ENCODE peak calls at places on chromosomes 5 and 9, in nine cellular contexts. F is kidney; K is SJSA1; U is lung; X is aorta; W is AG04450; V is Peyer's patch; E is CD8-positive, alpha-beta memory T cell; A is heart left ventricle. N is an unnamed sample. For H3K9me3, the result is how much of the 10 kb centered on the place peaks cover.

GRCh38 chr9:33813712-33814641 is 3.0 kb upstream of the UBE2R2 start:
- DNase-seq in F (peak), K (peak), U (no peak), X (no peak), W (no peak), V (peak), E (no peak), A (no peak), N (no peak)

GRCh38 chr5:83145241-83145640 is 67.9 kb downstream of the XRCC4 start:
- DNase-seq in F (no peak), K (no peak), U (no peak), X (no peak), W (no peak), V (no peak), E (no peak), A (no peak), N (no peak)

GRCh38 chr9:100492952-100493351 is 20.0 kb downstream of the TMEFF1 start:
- DNase-seq in F (no peak), K (peak), U (no peak), X (no peak), W (no peak), V (no peak), E (no peak), A (no peak), N (no peak)

GRCh38 chr5:102481044-102481715 is 17.6 kb downstream of the SLCO6A1 start:
- DNase-seq in F (no peak), K (no peak), U (no peak), X (no peak), W (no peak), V (no peak), E (no peak), A (no peak), N (no peak)

GRCh38 chr5:57436586-57436985 is 46.0 kb downstream of the ACTBL2 start:
- DNase-seq in F (no peak), K (no peak), U (no peak), X (no peak), W (no peak), V (no peak), E (no peak), A (no peak), N (no peak)

GRCh38 chr5:62111428-62111827 is 194.6 kb upstream of the KIF2A start:
- DNase-seq in F (no peak), K (no peak), U (no peak), X (no peak), W (no peak), V (no peak), E (no peak), A (no peak), N (no peak)

GRCh38 chr9:95788486-95789110 is 86.9 kb upstream of the ERCC6L2 start:
- DNase-seq in F (no peak), K (no peak), U (no peak), X (no peak), W (no peak), V (no peak), E (no peak), A (no peak), N (no peak)

GRCh38 chr5:155839251-155840037 is 487.5 kb upstream of the SGCD start:
- DNase-seq in F (no peak), K (no peak), U (no peak), X (no peak), W (no peak), V (no peak), E (no peak), A (no peak), N (no peak)

GRCh38 chr9:138006576-138007233 is 129.1 kb downstream of the CACNA1B start:
- DNase-seq in F (peak), K (peak), U (peak), X (no peak), W (no peak), V (no peak), E (no peak), A (no peak), N (no peak)

GRCh38 chr5:107272954-107273353 is 397.8 kb downstream of the EFNA5 start:
- DNase-seq in F (no peak), K (no peak), U (no peak), X (no peak), W (no peak), V (no peak), E (no peak), A (no peak), N (no peak)

GRCh38 chr5:71697967-71698366 is 21.1 kb upstream of the CARTPT start:
- DNase-seq in F (no peak), K (no peak), U (no peak), X (no peak), W (no peak), V (no peak), E (no peak), A (peak), N (no peak)

GRCh38 chr5:55241756-55242155 is 8.3 kb upstream of the CCNO start:
- DNase-seq in F (no peak), K (no peak), U (no peak), X (no peak), W (no peak), V (no peak), E (no peak), A (no peak), N (no peak)

GRCh38 chr9:23849379-23849778 is 23.3 kb upstream of the ELAVL2 start:
- DNase-seq in F (no peak), K (no peak), U (no peak), X (no peak), W (no peak), V (no peak), E (no peak), A (no peak), N (no peak)

GRCh38 chr9:92184041-92184564 is 68.9 kb upstream of the SPTLC1 start:
- DNase-seq in F (no peak), K (no peak), U (no peak), X (no peak), W (no peak), V (no peak), E (no peak), A (no peak), N (no peak)

GRCh38 chr5:159971931-159972461 is 36.9 kb upstream of the TTC1 start:
- DNase-seq in F (peak), K (no peak), U (no peak), X (peak), W (no peak), V (no peak), E (no peak), A (peak), N (no peak)

GRCh38 chr9:131197160-131197911 is 72.0 kb downstream of the NUP214 start:
- DNase-seq in F (no peak), K (no peak), U (no peak), X (no peak), W (no peak), V (no peak), E (no peak), A (no peak), N (no peak)

GRCh38 chr9:78972303-78973002 is 599.3 kb upstream of the TLE4 start:
- DNase-seq in F (no peak), K (no peak), U (no peak), X (no peak), W (no peak), V (no peak), E (no peak), A (no peak), N (no peak)

GRCh38 chr9:5392285-5392684 is 45.4 kb downstream of the PLGRKT start:
- DNase-seq in F (no peak), K (no peak), U (no peak), X (no peak), W (no peak), V (no peak), E (no peak), A (no peak), N (no peak)

GRCh38 chr9:12697719-12698118 is 4.5 kb downstream of the TYRP1 start:
- DNase-seq in F (no peak), K (no peak), U (no peak), X (no peak), W (no peak), V (no peak), E (no peak), A (no peak), N (no peak)

GRCh38 chr9:111572945-111573604 is 26.4 kb downstream of the PTGR1 start:
- DNase-seq in F (no peak), K (no peak), U (no peak), X (no peak), W (peak), V (no peak), E (no peak), A (peak), N (no peak)

GRCh38 chr9:94759937-94760336 is 33.4 kb downstream of the AOPEP start:
- DNase-seq in F (no peak), K (no peak), U (no peak), X (no peak), W (no peak), V (no peak), E (no peak), A (no peak), N (no peak)

GRCh38 chr5:174003795-174004194 is 14.8 kb downstream of the C5orf47 start:
- DNase-seq in F (no peak), K (no peak), U (no peak), X (no peak), W (no peak), V (no peak), E (no peak), A (no peak), N (no peak)

GRCh38 chr9:33193818-33194217 is 26.7 kb upstream of the B4GALT1 start:
- DNase-seq in F (no peak), K (no peak), U (no peak), X (no peak), W (no peak), V (no peak), E (no peak), A (no peak), N (no peak)

GRCh38 chr9:87004016-87004415 is 56.7 kb upstream of the GAS1 start:
- DNase-seq in F (no peak), K (no peak), U (no peak), X (no peak), W (no peak), V (no peak), E (no peak), A (no peak), N (no peak)

GRCh38 chr5:54257366-54258118 is 52.8 kb downstream of the ARL15 start:
- DNase-seq in F (no peak), K (no peak), U (no peak), X (no peak), W (no peak), V (no peak), E (no peak), A (no peak), N (no peak)

GRCh38 chr9:132406554-132407122 is at the start of gene TTF1:
- DNase-seq in F (peak), K (peak), U (peak), X (peak), W (peak), V (peak), E (peak), A (peak), N (peak)

GRCh38 chr9:886886-887285 is 45.4 kb downstream of the DMRT1 start:
- DNase-seq in F (no peak), K (no peak), U (no peak), X (no peak), W (no peak), V (no peak), E (no peak), A (no peak), N (no peak)

DNA sequence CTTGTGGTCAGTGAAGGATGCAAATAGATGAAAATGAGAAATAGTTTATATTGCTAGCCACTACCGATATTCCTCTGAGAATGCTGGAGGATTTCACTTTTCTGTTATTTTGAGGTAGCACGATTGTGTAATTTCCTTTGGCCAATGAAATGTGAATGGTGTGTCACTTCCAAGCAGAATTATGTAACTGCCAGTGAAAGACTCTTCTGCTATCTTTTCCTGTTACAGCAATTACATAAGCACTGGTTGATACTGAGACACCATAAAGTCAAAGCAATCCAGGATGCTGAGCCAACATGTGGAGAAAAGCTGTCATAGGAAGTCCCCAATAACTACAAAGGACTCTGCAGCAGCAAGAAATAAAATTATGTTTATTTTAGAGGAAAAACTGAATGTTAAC is 3.5 kb upstream of the PCDHA2 start:
- DNase-seq in F (no peak), K (no peak), U (no peak), X (no peak), W (no peak), V (no peak), E (no peak), A (no peak), N (no peak)
- H3K9me3 ChIP-seq in F (under half), K (under half), U (under half), X (under half), W (under half), V (under half), E (under half), A (under half), N (under half)

GRCh38 chr5:153937661-153938060 is 101.0 kb downstream of the FAM114A2 start:
- DNase-seq in F (no peak), K (no peak), U (no peak), X (no peak), W (no peak), V (no peak), E (no peak), A (no peak), N (no peak)
- H3K9me3 ChIP-seq in F (under half), K (under half), U (under half), X (under half), W (under half), V (under half), E (under half), A (half or more), N (under half)

DNA sequence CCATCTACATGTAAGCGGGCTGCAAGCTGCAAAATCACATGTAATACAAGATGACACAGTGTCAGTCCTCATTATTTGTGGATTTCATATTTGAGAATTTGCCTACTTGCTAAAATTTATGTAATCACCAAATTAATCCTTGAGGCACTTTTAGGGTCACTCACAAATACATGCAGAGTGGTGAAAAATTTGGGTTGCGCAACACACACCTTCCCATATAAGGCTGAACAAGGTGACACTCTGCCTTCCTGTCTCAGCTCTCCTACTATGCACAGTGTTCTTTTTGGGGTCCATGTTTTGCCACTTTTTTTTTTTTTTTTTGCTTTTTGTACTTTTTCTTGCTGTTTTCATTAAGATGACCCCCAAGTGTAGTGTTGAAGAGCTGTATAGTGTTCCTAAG is 111.0 kb downstream of the FBXL7 start:
- DNase-seq in F (no peak), K (no peak), U (no peak), X (no peak), W (no peak), V (no peak), E (no peak), A (no peak), N (no peak)
- H3K9me3 ChIP-seq in F (under half), K (under half), U (under half), X (under half), W (under half), V (under half), E (under half), A (under half), N (under half)

DNA sequence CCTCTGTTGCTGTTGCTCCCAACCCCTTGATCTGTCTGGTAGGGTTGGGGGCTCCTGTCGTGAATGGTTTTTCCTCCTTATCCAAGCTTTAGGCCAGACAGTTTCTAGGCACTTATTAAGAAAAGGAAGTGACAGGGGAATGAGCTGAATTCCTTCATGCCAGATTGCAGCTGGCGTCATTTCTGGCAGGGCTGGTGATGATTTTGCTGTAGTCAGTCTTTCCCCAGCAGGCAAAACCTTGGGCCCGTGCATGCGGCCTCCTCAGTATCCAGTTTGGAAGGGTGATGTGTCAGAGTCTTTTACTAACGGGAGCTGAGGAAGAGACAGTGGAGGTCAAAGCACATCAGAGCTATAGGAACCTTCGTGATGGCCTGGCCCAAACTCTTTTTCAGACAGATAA is 58.8 kb downstream of the COL27A1 start:
- DNase-seq in F (no peak), K (no peak), U (no peak), X (peak), W (no peak), V (no peak), E (no peak), A (no peak), N (no peak)
- H3K9me3 ChIP-seq in F (under half), K (under half), U (under half), X (under half), W (under half), V (under half), E (under half), A (under half), N (under half)

GRCh38 chr5:179166171-179166885 is 106.2 kb downstream of the ZNF354C start:
- DNase-seq in F (peak), K (no peak), U (no peak), X (peak), W (no peak), V (peak), E (no peak), A (no peak), N (no peak)

GRCh38 chr5:179162351-179163235 is 102.4 kb downstream of the ZNF354C start:
- DNase-seq in F (peak), K (no peak), U (no peak), X (peak), W (no peak), V (no peak), E (no peak), A (no peak), N (no peak)

GRCh38 chr5:179165421-179166170 is 105.4 kb downstream of the ZNF354C start:
- DNase-seq in F (peak), K (no peak), U (no peak), X (peak), W (no peak), V (no peak), E (no peak), A (no peak), N (no peak)

GRCh38 chr5:179163236-179164155 is 103.3 kb downstream of the ZNF354C start:
- DNase-seq in F (peak), K (no peak), U (no peak), X (peak), W (no peak), V (no peak), E (no peak), A (no peak), N (no peak)

GRCh38 chr5:179164331-179165311 is 104.4 kb downstream of the ZNF354C start:
- DNase-seq in F (peak), K (no peak), U (no peak), X (peak), W (no peak), V (peak), E (no peak), A (no peak), N (no peak)
- H3K9me3 ChIP-seq in F (under half), K (half or more), U (under half), X (under half), W (under half), V (under half), E (under half), A (under half), N (under half)

GRCh38 chr9:97986466-97986865 is 3.3 kb downstream of the ANP32B start:
- DNase-seq in F (no peak), K (no peak), U (no peak), X (no peak), W (no peak), V (no peak), E (no peak), A (no peak), N (no peak)
- H3K9me3 ChIP-seq in F (under half), K (under half), U (under half), X (under half), W (under half), V (under half), E (under half), A (under half), N (under half)

N was measured in T-helper 17 cell.